ENCODE peak calls at places on chromosomes 6 and 20, in five cellular contexts. One of them, this sample, is unnamed.

GRCh38 chr6:52155791-52156576 is 30.2 kb upstream of the IL17A start:
- DNase-seq in psoas muscle: no peak
- DNase-seq in coronary artery: no peak
- DNase-seq in hepatocyte: no peak
- DNase-seq in naive thymus-derived CD4-positive, alpha-beta T cell: no peak
- DNase-seq in this sample: peak; percentile 26

GRCh38 chr6:24991748-24992467 is 56.1 kb upstream of the RIPOR2 start:
- DNase-seq in psoas muscle: no peak
- DNase-seq in coronary artery: no peak
- DNase-seq in hepatocyte: peak; percentile 70
- DNase-seq in naive thymus-derived CD4-positive, alpha-beta T cell: peak; percentile 86
- DNase-seq in this sample: peak; percentile 83

GRCh38 chr20:38731738-38732113 is 7.4 kb downstream of the SLC32A1 start:
- DNase-seq in psoas muscle: no peak
- DNase-seq in coronary artery: no peak
- DNase-seq in hepatocyte: no peak
- DNase-seq in naive thymus-derived CD4-positive, alpha-beta T cell: no peak
- DNase-seq in this sample: no peak

GRCh38 chr6:191487-192312 is 100.6 kb upstream of the DUSP22 start:
- DNase-seq in psoas muscle: no peak
- DNase-seq in coronary artery: no peak
- DNase-seq in hepatocyte: no peak
- DNase-seq in naive thymus-derived CD4-positive, alpha-beta T cell: no peak
- DNase-seq in this sample: no peak

GRCh38 chr20:34834459-34834893 is 9.0 kb upstream of the NCOA6 start:
- DNase-seq in psoas muscle: no peak
- DNase-seq in coronary artery: no peak
- DNase-seq in hepatocyte: peak; percentile 29
- DNase-seq in naive thymus-derived CD4-positive, alpha-beta T cell: peak; percentile 43
- DNase-seq in this sample: no peak

GRCh38 chr6:16769131-16769985 is 8.1 kb upstream of the ATXN1 start:
- DNase-seq in psoas muscle: peak; percentile 14
- DNase-seq in coronary artery: no peak
- DNase-seq in hepatocyte: peak; percentile 65
- DNase-seq in naive thymus-derived CD4-positive, alpha-beta T cell: peak; percentile 65
- DNase-seq in this sample: peak; percentile 90

GRCh38 chr6:37860226-37860839 is 40.8 kb downstream of the ZFAND3 start:
- DNase-seq in psoas muscle: no peak
- DNase-seq in coronary artery: no peak
- DNase-seq in hepatocyte: peak; percentile 35
- DNase-seq in naive thymus-derived CD4-positive, alpha-beta T cell: peak; percentile 15
- DNase-seq in this sample: no peak

GRCh38 chr6:20870493-20870892 is 336.2 kb downstream of the CDKAL1 start:
- DNase-seq in psoas muscle: no peak
- DNase-seq in coronary artery: no peak
- DNase-seq in hepatocyte: no peak
- DNase-seq in naive thymus-derived CD4-positive, alpha-beta T cell: no peak
- DNase-seq in this sample: no peak

GRCh38 chr6:84052883-84053241 is 19.3 kb downstream of the MRAP2 start:
- DNase-seq in psoas muscle: no peak
- DNase-seq in coronary artery: no peak
- DNase-seq in hepatocyte: no peak
- DNase-seq in naive thymus-derived CD4-positive, alpha-beta T cell: no peak
- DNase-seq in this sample: no peak

GRCh38 chr6:166931426-166931970 is 24.9 kb downstream of the RNASET2 start:
- DNase-seq in psoas muscle: no peak
- DNase-seq in coronary artery: no peak
- DNase-seq in hepatocyte: no peak
- DNase-seq in naive thymus-derived CD4-positive, alpha-beta T cell: no peak
- DNase-seq in this sample: no peak

GRCh38 chr6:44738652-44739141 is 351.2 kb downstream of the CDC5L start:
- DNase-seq in psoas muscle: peak; percentile 37
- DNase-seq in coronary artery: no peak
- DNase-seq in hepatocyte: peak; percentile 80
- DNase-seq in naive thymus-derived CD4-positive, alpha-beta T cell: no peak
- DNase-seq in this sample: no peak

GRCh38 chr6:11810039-11810541 is 31.5 kb upstream of the ADTRP start:
- DNase-seq in psoas muscle: peak; percentile 64
- DNase-seq in coronary artery: peak; percentile 93
- DNase-seq in hepatocyte: peak; percentile 76
- DNase-seq in naive thymus-derived CD4-positive, alpha-beta T cell: no peak
- DNase-seq in this sample: no peak

GRCh38 chr6:112330071-112330876 is 16.9 kb upstream of the RFPL4B start:
- DNase-seq in psoas muscle: no peak
- DNase-seq in coronary artery: no peak
- DNase-seq in hepatocyte: no peak
- DNase-seq in naive thymus-derived CD4-positive, alpha-beta T cell: no peak
- DNase-seq in this sample: no peak

GRCh38 chr6:34131326-34132081 is 14.4 kb downstream of the GRM4 start:
- DNase-seq in psoas muscle: no peak
- DNase-seq in coronary artery: no peak
- DNase-seq in hepatocyte: no peak
- DNase-seq in naive thymus-derived CD4-positive, alpha-beta T cell: no peak
- DNase-seq in this sample: no peak

GRCh38 chr6:44223471-44224153 is at the start of gene SLC29A1:
- DNase-seq in psoas muscle: peak; percentile 83
- DNase-seq in coronary artery: peak; percentile 86
- DNase-seq in hepatocyte: peak; percentile 83
- DNase-seq in naive thymus-derived CD4-positive, alpha-beta T cell: peak; percentile 80
- DNase-seq in this sample: peak; percentile 85

GRCh38 chr6:12174878-12175277 is 115.3 kb upstream of the EDN1 start:
- DNase-seq in psoas muscle: no peak
- DNase-seq in coronary artery: no peak
- DNase-seq in hepatocyte: no peak
- DNase-seq in naive thymus-derived CD4-positive, alpha-beta T cell: no peak
- DNase-seq in this sample: no peak

GRCh38 chr20:59945731-59946130 is 5.5 kb downstream of the FAM217B start:
- DNase-seq in psoas muscle: no peak
- DNase-seq in coronary artery: no peak
- DNase-seq in hepatocyte: no peak
- DNase-seq in naive thymus-derived CD4-positive, alpha-beta T cell: no peak
- DNase-seq in this sample: no peak

GRCh38 chr6:141335476-141335875 is 797.2 kb upstream of the GJE1 start:
- DNase-seq in psoas muscle: no peak
- DNase-seq in coronary artery: no peak
- DNase-seq in hepatocyte: no peak
- DNase-seq in naive thymus-derived CD4-positive, alpha-beta T cell: no peak
- DNase-seq in this sample: no peak

GRCh38 chr20:4136078-4136966 is 121.0 kb upstream of the RNF24 start:
- DNase-seq in psoas muscle: no peak
- DNase-seq in coronary artery: no peak
- DNase-seq in hepatocyte: no peak
- DNase-seq in naive thymus-derived CD4-positive, alpha-beta T cell: no peak
- DNase-seq in this sample: no peak

GRCh38 chr6:148295261-148295887 is 47.3 kb upstream of the SASH1 start:
- DNase-seq in psoas muscle: no peak
- DNase-seq in coronary artery: no peak
- DNase-seq in hepatocyte: no peak
- DNase-seq in naive thymus-derived CD4-positive, alpha-beta T cell: no peak
- DNase-seq in this sample: no peak
- H3K27ac ChIP-seq in psoas muscle: no peak overlapping the region
- H3K27ac ChIP-seq in coronary artery: peak overlapping the region; percentile 27
- H3K27ac ChIP-seq in hepatocyte: no peak overlapping the region
- H3K27ac ChIP-seq in naive thymus-derived CD4-positive, alpha-beta T cell: no peak overlapping the region
- H3K27ac ChIP-seq in this sample: no peak overlapping the region

GRCh38 chr6:87808005-87808757 is 106.1 kb upstream of the AKIRIN2 start:
- DNase-seq in psoas muscle: no peak
- DNase-seq in coronary artery: no peak
- DNase-seq in hepatocyte: no peak
- DNase-seq in naive thymus-derived CD4-positive, alpha-beta T cell: no peak
- DNase-seq in this sample: no peak
- H3K4me3 ChIP-seq in psoas muscle: no peak overlapping the region
- H3K4me3 ChIP-seq in coronary artery: no peak overlapping the region
- H3K4me3 ChIP-seq in hepatocyte: no peak overlapping the region
- H3K4me3 ChIP-seq in naive thymus-derived CD4-positive, alpha-beta T cell: no peak overlapping the region
- H3K4me3 ChIP-seq in this sample: no peak overlapping the region

DNA sequence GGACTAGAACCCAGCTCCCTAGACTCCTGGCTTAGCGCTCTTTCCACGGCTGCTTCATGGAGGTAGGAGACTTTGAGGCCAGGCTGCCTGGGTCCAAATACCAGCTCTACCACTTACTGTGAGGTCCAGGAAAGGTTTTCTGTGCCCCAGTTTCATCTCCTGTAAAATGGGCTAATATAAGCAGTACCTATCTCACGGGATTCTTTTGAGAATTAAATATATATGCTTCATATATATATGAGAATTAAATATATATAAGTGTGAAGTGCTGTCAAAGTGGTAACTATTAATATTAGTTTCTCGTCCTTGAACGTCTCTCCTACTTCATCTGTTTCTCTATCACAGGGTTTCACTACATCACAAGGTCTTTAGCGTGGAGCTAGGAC is 10.2 kb upstream of the LY6G5C start:
- DNase-seq in psoas muscle: no peak
- DNase-seq in coronary artery: no peak
- DNase-seq in hepatocyte: no peak
- DNase-seq in naive thymus-derived CD4-positive, alpha-beta T cell: no peak
- DNase-seq in this sample: no peak
- H3K27ac ChIP-seq in psoas muscle: no peak overlapping the region
- H3K27ac ChIP-seq in coronary artery: no peak overlapping the region
- H3K27ac ChIP-seq in hepatocyte: peak overlapping the region; percentile 94
- H3K27ac ChIP-seq in naive thymus-derived CD4-positive, alpha-beta T cell: no peak overlapping the region
- H3K27ac ChIP-seq in this sample: no peak overlapping the region

GRCh38 chr6:144017167-144018094 is 9.4 kb upstream of the PLAGL1 start:
- DNase-seq in psoas muscle: no peak
- DNase-seq in coronary artery: no peak
- DNase-seq in hepatocyte: no peak
- DNase-seq in naive thymus-derived CD4-positive, alpha-beta T cell: no peak
- DNase-seq in this sample: no peak
- H3K4me3 ChIP-seq in psoas muscle: no peak overlapping the region
- H3K4me3 ChIP-seq in coronary artery: no peak overlapping the region
- H3K4me3 ChIP-seq in hepatocyte: no peak overlapping the region
- H3K4me3 ChIP-seq in naive thymus-derived CD4-positive, alpha-beta T cell: no peak overlapping the region
- H3K4me3 ChIP-seq in this sample: no peak overlapping the region

DNA sequence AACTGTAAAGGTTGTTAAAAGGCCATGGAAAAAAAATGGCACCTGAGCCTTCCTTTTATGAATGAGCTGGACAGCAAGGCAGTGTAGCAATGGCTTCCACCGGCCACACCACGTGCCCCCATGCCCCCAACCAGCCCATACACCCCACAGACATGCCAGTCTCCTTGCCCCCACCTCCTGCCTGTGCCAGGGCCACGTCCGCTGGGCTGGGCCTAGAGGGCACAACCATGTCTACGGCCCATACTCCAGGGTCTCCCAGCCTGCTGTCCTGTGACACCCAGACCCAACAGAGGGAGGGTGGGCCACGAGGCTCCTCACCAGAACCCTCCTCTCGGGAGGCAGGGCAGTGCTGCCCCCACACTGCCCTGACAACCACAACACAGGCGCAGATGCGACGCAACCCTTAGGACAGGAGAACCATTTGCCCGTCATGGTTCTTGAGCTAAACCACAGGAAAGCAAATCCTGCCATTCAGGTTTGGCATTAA is 50.7 kb downstream of the TAF4 start:
- DNase-seq in psoas muscle: no peak
- DNase-seq in coronary artery: no peak
- DNase-seq in hepatocyte: no peak
- DNase-seq in naive thymus-derived CD4-positive, alpha-beta T cell: no peak
- DNase-seq in this sample: no peak
- H3K27ac ChIP-seq in psoas muscle: no peak overlapping the region
- H3K27ac ChIP-seq in coronary artery: no peak overlapping the region
- H3K27ac ChIP-seq in hepatocyte: no peak overlapping the region
- H3K27ac ChIP-seq in naive thymus-derived CD4-positive, alpha-beta T cell: no peak overlapping the region
- H3K27ac ChIP-seq in this sample: no peak overlapping the region

DNA sequence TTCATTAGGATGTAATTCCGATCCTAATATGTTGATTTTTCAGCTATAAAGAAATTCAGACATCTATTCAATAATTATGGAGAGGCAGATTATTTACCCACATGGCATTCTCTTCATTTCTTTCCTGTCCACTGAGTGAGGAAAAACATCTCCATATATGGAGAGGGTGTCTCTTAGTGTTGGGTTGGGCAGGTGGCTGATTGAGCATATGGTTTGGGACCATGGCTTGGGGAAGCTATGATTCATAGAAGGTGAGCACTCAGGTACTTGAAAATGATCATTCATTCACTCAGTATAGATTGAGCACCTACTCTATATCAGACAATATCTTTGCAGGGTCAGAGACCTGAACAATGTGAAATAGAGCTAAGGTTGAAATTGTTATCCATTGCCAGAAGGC is 41.3 kb upstream of the IL20RA start:
- DNase-seq in psoas muscle: no peak
- DNase-seq in coronary artery: no peak
- DNase-seq in hepatocyte: no peak
- DNase-seq in naive thymus-derived CD4-positive, alpha-beta T cell: no peak
- DNase-seq in this sample: no peak
- H3K4me3 ChIP-seq in psoas muscle: no peak overlapping the region
- H3K4me3 ChIP-seq in coronary artery: no peak overlapping the region
- H3K4me3 ChIP-seq in hepatocyte: no peak overlapping the region
- H3K4me3 ChIP-seq in naive thymus-derived CD4-positive, alpha-beta T cell: no peak overlapping the region
- H3K4me3 ChIP-seq in this sample: no peak overlapping the region

GRCh38 chr6:134630468-134631180 is 312.7 kb upstream of the SGK1 start:
- DNase-seq in psoas muscle: no peak
- DNase-seq in coronary artery: no peak
- DNase-seq in hepatocyte: peak; percentile 12
- DNase-seq in naive thymus-derived CD4-positive, alpha-beta T cell: no peak
- DNase-seq in this sample: no peak
- H3K27ac ChIP-seq in psoas muscle: no peak overlapping the region
- H3K27ac ChIP-seq in coronary artery: no peak overlapping the region
- H3K27ac ChIP-seq in hepatocyte: no peak overlapping the region
- H3K27ac ChIP-seq in naive thymus-derived CD4-positive, alpha-beta T cell: no peak overlapping the region
- H3K27ac ChIP-seq in this sample: no peak overlapping the region

GRCh38 chr6:116511424-116512131 is at the start of gene CALHM5:
- DNase-seq in psoas muscle: peak; percentile 34
- DNase-seq in coronary artery: peak; percentile 80
- DNase-seq in hepatocyte: peak; percentile 68
- DNase-seq in naive thymus-derived CD4-positive, alpha-beta T cell: no peak
- DNase-seq in this sample: no peak
- H3K4me3 ChIP-seq in psoas muscle: peak within 1 kb of the TSS; percentile 60
- H3K4me3 ChIP-seq in coronary artery: peak within 1 kb of the TSS; percentile 72
- H3K4me3 ChIP-seq in hepatocyte: peak within 1 kb of the TSS; percentile 5
- H3K4me3 ChIP-seq in naive thymus-derived CD4-positive, alpha-beta T cell: no peak within 1 kb of the TSS
- H3K4me3 ChIP-seq in this sample: no peak within 1 kb of the TSS

DNA sequence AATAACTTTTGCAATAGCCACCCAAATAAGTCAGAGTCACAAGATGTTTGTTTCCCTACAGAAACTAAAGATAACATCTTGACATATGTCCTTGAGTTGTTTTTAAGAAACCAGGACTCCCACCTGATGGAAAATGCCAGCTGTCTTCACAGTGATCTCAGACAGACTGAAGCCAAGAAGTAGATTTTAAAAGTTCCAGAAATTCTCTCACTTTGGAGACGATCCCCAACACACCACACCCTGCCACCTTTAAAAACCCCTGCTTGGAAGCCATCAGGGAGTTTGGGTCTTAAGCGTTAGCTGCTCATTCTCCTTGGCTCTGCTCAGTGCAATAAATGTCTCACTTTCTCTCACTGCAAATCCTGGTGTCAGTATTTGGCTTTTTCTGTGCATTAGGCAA is 63.0 kb downstream of the GPR6 start:
- DNase-seq in psoas muscle: no peak
- DNase-seq in coronary artery: no peak
- DNase-seq in hepatocyte: no peak
- DNase-seq in naive thymus-derived CD4-positive, alpha-beta T cell: no peak
- DNase-seq in this sample: no peak
- H3K27ac ChIP-seq in psoas muscle: no peak overlapping the region
- H3K27ac ChIP-seq in coronary artery: no peak overlapping the region
- H3K27ac ChIP-seq in hepatocyte: no peak overlapping the region
- H3K27ac ChIP-seq in naive thymus-derived CD4-positive, alpha-beta T cell: no peak overlapping the region
- H3K27ac ChIP-seq in this sample: no peak overlapping the region